ENCODE peak calls at places on chromosomes 1 and 21, in nine cellular contexts. F is A549, B is dorsolateral prefrontal cortex, L is upper lobe of right lung, X is sigmoid colon, D is fibroblast of lung, G is OCI-LY7, N is transverse colon, H is AG04450. P is an unnamed sample.

GRCh38 chr1:12040457-12041051 is 21.3 kb downstream of the MIIP start:
- DNase-seq in X (no peak), F (peak), D (peak), B (no peak), L (no peak), G (peak), N (no peak), H (peak), P (no peak)

GRCh38 chr1:233490488-233490887 is 123.4 kb upstream of the KCNK1 start:
- DNase-seq in H (no peak), B (no peak), N (no peak), L (no peak), G (no peak), F (no peak), X (no peak), D (no peak), P (no peak)

GRCh38 chr1:207856276-207857023 is 54.5 kb downstream of the CD34 start:
- DNase-seq in H (no peak), D (no peak), F (no peak), X (no peak), N (no peak), G (no peak), L (no peak), B (no peak), P (no peak)

GRCh38 chr1:94743866-94744265 is 76.3 kb upstream of the SLC44A3 start:
- DNase-seq in H (peak), B (no peak), X (peak), N (peak), F (no peak), D (peak), G (no peak), L (no peak), P (no peak)

GRCh38 chr1:111214884-111215283 is 12.6 kb upstream of the CHI3L2 start:
- DNase-seq in F (no peak), L (no peak), D (no peak), H (no peak), N (no peak), G (peak), X (no peak), B (no peak), P (no peak)

GRCh38 chr1:15178571-15179484 is 25.3 kb downstream of the TMEM51 start:
- DNase-seq in H (peak), B (no peak), F (peak), D (peak), L (no peak), X (no peak), G (no peak), N (no peak), P (no peak)

GRCh38 chr1:221689138-221689537 is 52.8 kb downstream of the DUSP10 start:
- DNase-seq in H (no peak), F (no peak), B (no peak), L (no peak), D (no peak), X (no peak), G (no peak), N (no peak), P (no peak)

GRCh38 chr21:29102791-29103257 is 27.6 kb upstream of the MAP3K7CL start:
- DNase-seq in D (peak), N (no peak), L (no peak), X (no peak), B (no peak), G (no peak), F (no peak), H (no peak), P (no peak)

GRCh38 chr1:10179751-10180150 is 30.6 kb upstream of the KIF1B start:
- DNase-seq in H (no peak), B (no peak), N (no peak), D (no peak), F (no peak), G (no peak), L (no peak), X (no peak), P (no peak)

GRCh38 chr1:19360026-19360813 is 48.1 kb downstream of the SLC66A1 start:
- DNase-seq in B (no peak), N (no peak), F (no peak), G (no peak), L (no peak), X (no peak), H (no peak), D (no peak), P (no peak)

GRCh38 chr1:221230605-221231004 is 351.4 kb downstream of the HLX start:
- DNase-seq in L (no peak), X (peak), B (no peak), H (peak), G (no peak), N (no peak), D (peak), F (peak), P (no peak)

GRCh38 chr1:43206721-43207228 is 34.6 kb downstream of the CFAP57 start:
- DNase-seq in F (peak), G (no peak), N (no peak), X (no peak), D (peak), H (peak), B (no peak), L (peak), P (no peak)

GRCh38 chr1:154951901-154952657 is 3.8 kb downstream of the PBXIP1 start:
- DNase-seq in X (no peak), G (peak), L (no peak), F (no peak), D (no peak), B (no peak), H (no peak), N (peak), P (no peak)

GRCh38 chr1:168110896-168111545 is 25.7 kb downstream of the GPR161 start:
- DNase-seq in H (no peak), G (no peak), X (no peak), B (no peak), D (no peak), F (no peak), L (no peak), N (no peak), P (no peak)

GRCh38 chr1:91533625-91534024 is 33.0 kb downstream of the CDC7 start:
- DNase-seq in F (no peak), N (no peak), D (no peak), B (no peak), X (no peak), G (no peak), L (no peak), H (no peak), P (no peak)

GRCh38 chr1:31007462-31007991 is 58.0 kb downstream of the PUM1 start:
- DNase-seq in B (no peak), G (no peak), D (peak), F (no peak), N (no peak), L (no peak), H (peak), X (no peak), P (no peak)

GRCh38 chr1:35047188-35047858 is 15.6 kb upstream of the ZMYM6 start:
- DNase-seq in H (peak), B (no peak), F (no peak), L (no peak), N (no peak), G (no peak), D (peak), X (no peak), P (no peak)

GRCh38 chr1:67748630-67749029 is 63.6 kb downstream of the GADD45A start:
- DNase-seq in H (no peak), B (no peak), N (no peak), F (peak), X (no peak), D (peak), L (no peak), G (no peak), P (no peak)

GRCh38 chr1:205812271-205812877 is 624 bp downstream of the SLC41A1 start:
- DNase-seq in D (peak), G (peak), N (peak), F (no peak), L (no peak), X (peak), B (no peak), H (no peak), P (no peak)

GRCh38 chr21:40901690-40902089 is 54.7 kb upstream of the DSCAM start:
- DNase-seq in H (no peak), N (no peak), B (no peak), X (peak), G (no peak), L (no peak), D (no peak), F (no peak), P (no peak)

GRCh38 chr1:30998887-30999286 is 66.6 kb downstream of the PUM1 start:
- DNase-seq in B (no peak), F (no peak), L (no peak), D (no peak), H (no peak), N (no peak), X (no peak), G (no peak), P (no peak)

GRCh38 chr1:62652387-62652786 is 35.8 kb downstream of the DOCK7 start:
- DNase-seq in G (no peak), L (no peak), N (no peak), H (no peak), B (no peak), D (no peak), F (no peak), X (no peak), P (no peak)

GRCh38 chr1:54750596-54750995 is 13.7 kb downstream of the PARS2 start:
- DNase-seq in X (no peak), D (no peak), B (no peak), F (no peak), L (no peak), N (no peak), G (no peak), H (no peak), P (no peak)

GRCh38 chr21:38914071-38914491 is 108.4 kb downstream of the ETS2 start:
- DNase-seq in F (no peak), N (peak), G (no peak), B (no peak), H (no peak), X (peak), D (no peak), L (no peak), P (no peak)

GRCh38 chr1:28208818-28209441 is 23.9 kb downstream of the DNAJC8 start:
- DNase-seq in X (no peak), G (peak), D (peak), B (no peak), H (peak), F (peak), L (no peak), N (peak), P (no peak)

GRCh38 chr1:156025873-156026272 is 5.1 kb upstream of the SSR2 start:
- DNase-seq in N (peak), D (peak), B (no peak), X (no peak), L (peak), H (no peak), G (peak), F (peak), P (no peak)

GRCh38 chr1:161792740-161793139 is 26.6 kb downstream of the ATF6 start:
- DNase-seq in L (no peak), H (peak), G (peak), F (peak), X (no peak), N (no peak), D (peak), B (no peak), P (no peak)

GRCh38 chr1:17441265-17441992 is 2.0 kb upstream of the RCC2 start:
- DNase-seq in B (no peak), H (no peak), X (no peak), D (peak), F (peak), N (no peak), G (peak), L (no peak), P (no peak)

GRCh38 chr1:173048629-173049326 is 2.0 kb downstream of the TNFSF18 start:
- DNase-seq in H (no peak), B (no peak), F (no peak), D (peak), L (no peak), X (no peak), N (no peak), G (no peak), P (no peak)

GRCh38 chr1:12204140-12204539 is 25.7 kb upstream of the VPS13D start:
- DNase-seq in B (no peak), X (no peak), H (no peak), F (no peak), L (no peak), G (peak), D (no peak), N (no peak), P (no peak)

GRCh38 chr1:158527190-158527815 is 26.9 kb downstream of the OR6Y1 start:
- DNase-seq in F (peak), D (peak), L (no peak), G (peak), H (peak), X (no peak), B (no peak), N (no peak), P (no peak)

GRCh38 chr1:84884671-84885389 is 8.2 kb downstream of the LPAR3 start:
- DNase-seq in F (no peak), N (no peak), D (no peak), B (no peak), X (no peak), L (no peak), G (no peak), H (no peak), P (no peak)

GRCh38 chr21:14751602-14752001 is 205.5 kb upstream of the SAMSN1 start:
- DNase-seq in H (no peak), X (no peak), F (no peak), D (no peak), B (no peak), G (no peak), L (no peak), N (no peak), P (no peak)

GRCh38 chr1:36553591-36554417 is 71.1 kb upstream of the CSF3R start:
- DNase-seq in D (peak), X (peak), L (peak), F (peak), G (peak), B (peak), H (peak), N (peak), P (no peak)

GRCh38 chr1:145777357-145778145 is 46.3 kb downstream of the RNF115 start:
- DNase-seq in L (no peak), H (no peak), D (no peak), G (no peak), N (no peak), B (no peak), F (no peak), X (no peak), P (no peak)

GRCh38 chr1:116424438-116424837 is 51.4 kb downstream of the ATP1A1 start:
- DNase-seq in D (no peak), L (no peak), F (no peak), B (no peak), H (no peak), G (no peak), X (no peak), N (no peak), P (no peak)

GRCh38 chr1:8061673-8062386 is 35.7 kb upstream of the ERRFI1 start:
- DNase-seq in F (peak), D (peak), H (no peak), G (no peak), X (no peak), N (no peak), B (no peak), L (no peak), P (no peak)
- TF ChIP-seq CTCF in F (no peak), D (no peak), H (peak), G (no peak), X (no peak), N (no peak), B (no peak), L (no peak), P (peak)

GRCh38 chr1:48469616-48470500 is 2.1 kb downstream of the SPATA6 start:
- DNase-seq in N (peak), B (peak), D (peak), F (no peak), L (peak), G (peak), X (peak), H (no peak), P (peak)
- H3K4me3 ChIP-seq in N (peak), B (peak), D (peak), F (no peak), L (peak), G (no peak), X (peak), H (peak), P (peak)

GRCh38 chr1:234981758-234982157 is 146.9 kb downstream of the TOMM20 start:
- DNase-seq in G (no peak), X (peak), H (no peak), B (no peak), F (no peak), D (no peak), L (no peak), N (no peak), P (no peak)
- H3K27ac ChIP-seq in G (no peak), X (peak), H (peak), B (peak), F (peak), D (peak), L (peak), N (peak), P (peak)

GRCh38 chr1:25817840-25818501 is 1.8 kb upstream of the MTFR1L start:
- DNase-seq in L (peak), F (no peak), D (no peak), H (no peak), N (no peak), G (no peak), B (no peak), X (no peak), P (no peak)
- TF ChIP-seq CTCF in L (no peak), F (no peak), D (no peak), H (peak), N (peak), G (peak), B (no peak), X (no peak), P (no peak)

DNA sequence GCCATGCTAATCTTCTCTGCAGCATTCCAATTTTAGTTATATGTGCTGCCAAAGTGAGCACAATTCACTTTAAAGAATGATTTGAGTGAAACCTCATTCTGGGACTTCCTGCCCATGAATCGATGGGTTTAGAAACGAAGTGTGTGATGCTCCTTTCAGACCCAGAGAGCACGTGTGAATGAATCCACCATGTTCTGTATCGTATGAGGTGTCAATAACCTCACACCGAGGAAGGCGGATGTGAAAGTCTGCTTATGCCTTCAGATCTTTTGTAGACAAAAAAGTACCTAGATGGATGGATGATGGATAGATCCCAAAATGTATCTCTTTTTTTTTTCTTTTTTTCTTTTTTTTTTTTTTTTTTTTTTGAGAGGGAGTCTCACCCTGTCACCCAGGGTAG is 13.8 kb downstream of the UBASH3A start:
- DNase-seq in B (no peak), X (no peak), H (no peak), N (no peak), G (no peak), F (no peak), D (no peak), L (no peak), P (no peak)
- H3K4me3 ChIP-seq in B (no peak), X (no peak), H (no peak), N (no peak), G (no peak), F (no peak), D (no peak), L (no peak), P (no peak)

GRCh38 chr21:35475768-35476167 is 426.7 kb upstream of the RUNX1 start:
- DNase-seq in N (no peak), H (no peak), X (no peak), B (no peak), D (peak), F (no peak), G (no peak), L (no peak), P (no peak)
- H3K27ac ChIP-seq in N (peak), H (no peak), X (peak), B (no peak), D (peak), F (no peak), G (no peak), L (peak), P (peak)

GRCh38 chr1:204619721-204620120 is 65.8 kb downstream of the LRRN2 start:
- DNase-seq in B (no peak), H (no peak), D (no peak), F (no peak), L (no peak), G (no peak), X (no peak), N (peak), P (no peak)
- TF ChIP-seq CTCF in B (no peak), H (no peak), D (no peak), F (no peak), L (no peak), G (peak), X (no peak), N (no peak), P (no peak)

GRCh38 chr1:114153051-114153620 is 533 bp downstream of the SYT6 start:
- DNase-seq in N (no peak), D (no peak), F (no peak), G (no peak), X (no peak), L (no peak), B (no peak), H (no peak), P (no peak)
- H3K4me3 ChIP-seq in N (peak), D (no peak), F (peak), G (no peak), X (peak), L (peak), B (peak), H (no peak), P (peak)

DNA sequence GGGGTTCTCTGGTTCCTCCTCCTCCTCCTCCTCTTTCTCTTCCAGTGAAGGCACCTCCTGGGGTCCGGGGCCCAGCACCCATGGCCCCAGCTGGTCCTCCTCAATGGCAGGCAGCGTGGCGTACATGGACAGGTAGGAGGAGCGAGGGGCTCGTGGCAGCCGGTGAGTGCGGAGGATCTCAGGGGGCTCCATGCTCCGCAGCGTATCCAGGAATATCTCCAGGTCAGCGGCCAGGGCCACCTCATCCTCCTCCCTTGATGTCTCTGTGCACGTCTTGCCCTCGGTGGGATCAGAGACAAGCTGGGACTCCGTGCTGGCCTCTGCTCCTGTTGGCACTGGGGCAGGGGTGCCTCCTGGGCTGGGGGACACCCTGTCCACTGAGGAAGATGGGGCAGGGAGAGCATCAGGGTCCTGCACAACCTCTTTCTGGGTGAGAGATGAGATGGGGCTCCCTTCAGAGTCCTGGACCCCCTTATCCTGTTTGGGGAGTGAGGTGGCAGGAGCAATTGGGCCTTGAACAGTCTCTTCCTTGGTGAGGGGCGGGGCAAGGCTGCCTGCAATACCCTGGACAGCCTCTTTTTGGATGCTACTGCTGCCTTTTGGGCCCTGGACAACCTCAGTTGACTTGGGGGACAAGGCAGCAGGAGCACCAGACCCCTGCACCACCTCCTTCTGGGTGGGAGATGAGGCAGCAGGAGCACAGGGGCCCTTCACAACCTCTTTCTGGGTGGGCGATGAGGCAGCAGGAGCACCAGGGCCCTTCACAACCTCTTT is 9.6 kb downstream of the CRYBG2 start:
- DNase-seq in L (no peak), H (no peak), X (peak), F (no peak), B (no peak), D (no peak), N (no peak), G (no peak), P (no peak)
- H3K27ac ChIP-seq in L (no peak), H (no peak), X (no peak), F (no peak), B (no peak), D (no peak), N (no peak), G (no peak), P (no peak)